ENCODE peak calls at places on chromosomes 3 and 15, in four cellular contexts. F is SK-N-SH, A is MM.1S, P is hepatocyte. X is an unnamed sample. For H3K9me2, the result is how much of the 10 kb centered on the place peaks cover.

GRCh38 chr3:67923796-67924195 is 269.4 kb upstream of the SUCLG2 start:
- DNase-seq in F (no peak), A (no peak), P (no peak), X (no peak)

GRCh38 chr15:92637621-92638020 is 18.0 kb downstream of the FAM174B start:
- DNase-seq in F (no peak), A (peak), P (no peak), X (no peak)

GRCh38 chr15:100125627-100126231 is 216.0 kb downstream of the ADAMTS17 start:
- DNase-seq in F (no peak), A (no peak), P (no peak), X (no peak)

GRCh38 chr3:194573680-194574437 is 59.4 kb downstream of the TMEM44 start:
- DNase-seq in F (peak), A (peak), P (peak), X (peak)

GRCh38 chr15:68843425-68844311 is 23.0 kb upstream of the ANP32A start:
- DNase-seq in F (peak), A (peak), P (peak), X (peak)

GRCh38 chr3:134061401-134061800 is 31.7 kb upstream of the SLCO2A1 start:
- DNase-seq in F (no peak), A (no peak), P (no peak), X (no peak)

GRCh38 chr3:195070321-195070720 is 200.6 kb downstream of the XXYLT1 start:
- DNase-seq in F (no peak), A (no peak), P (peak), X (no peak)

GRCh38 chr3:74531491-74531890 is 83.0 kb downstream of the CNTN3 start:
- DNase-seq in F (no peak), A (no peak), P (peak), X (no peak)

GRCh38 chr3:9721015-9721697 is 10.4 kb upstream of the BRPF1 start:
- DNase-seq in F (no peak), A (no peak), P (no peak), X (no peak)

GRCh38 chr3:41164776-41165175 is 34.5 kb upstream of the CTNNB1 start:
- DNase-seq in F (no peak), A (no peak), P (no peak), X (no peak)
- H3K9me2 ChIP-seq in F (under half), A (under half), P (under half), X (under half)

GRCh38 chr3:169812124-169812843 is 386 bp upstream of the LRRIQ4 start:
- DNase-seq in F (peak), A (peak), P (peak), X (peak)

GRCh38 chr3:169815590-169816150 is 3.0 kb upstream of the LRRC34 start:
- DNase-seq in F (no peak), A (no peak), P (no peak), X (peak)

GRCh38 chr3:169812844-169813677 is at the start of the genes LRRC34 and LRRIQ4:
- DNase-seq in F (peak), A (peak), P (peak), X (peak)

GRCh38 chr3:169811606-169812123 is 1.0 kb upstream of the LRRIQ4 start:
- DNase-seq in F (no peak), A (no peak), P (peak), X (peak)

DNA sequence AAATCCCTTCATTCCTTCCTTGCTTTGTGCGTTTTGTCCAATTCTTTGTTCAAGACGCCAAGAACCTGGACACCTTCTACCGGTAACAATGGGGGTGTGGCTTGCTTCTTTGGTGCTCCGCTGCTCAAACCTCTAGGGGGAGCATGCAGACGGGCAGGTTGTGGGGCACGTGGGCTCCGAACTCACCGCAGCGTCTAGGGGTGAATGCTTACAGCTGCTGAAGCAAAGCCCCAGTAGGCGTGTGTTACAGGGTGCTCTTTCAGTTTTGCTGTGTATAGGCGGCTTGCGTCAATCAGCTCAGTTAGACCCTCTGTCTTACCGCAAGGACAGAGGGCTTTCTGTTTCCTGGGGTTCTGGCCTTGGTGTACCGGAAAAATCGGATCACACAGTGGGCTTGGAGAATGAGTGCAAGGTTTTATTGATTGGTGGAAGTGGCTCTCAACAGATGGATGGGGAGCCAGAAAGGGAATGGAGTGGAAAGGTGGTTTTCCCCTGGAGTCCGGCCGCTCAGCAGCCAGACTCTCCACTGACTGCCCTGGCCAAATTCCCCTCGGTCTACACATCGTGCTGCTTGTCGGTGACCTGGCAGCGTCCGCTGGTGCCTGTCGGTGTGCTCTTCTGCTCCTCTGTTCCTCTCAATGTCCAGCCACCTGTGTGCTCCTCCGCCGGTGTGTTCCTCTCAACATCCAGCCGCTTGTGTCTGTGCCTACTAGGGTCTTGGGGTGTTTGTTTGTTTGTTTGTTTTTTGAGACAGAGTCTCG is 1.2 kb upstream of the LRRC34 start:
- DNase-seq in F (no peak), A (peak), P (peak), X (peak)
- H2AFZ ChIP-seq in F (no peak), A (peak), P (no peak), X (peak)

GRCh38 chr3:12300137-12300536 is 11.3 kb downstream of the PPARG start:
- DNase-seq in F (no peak), A (no peak), P (no peak), X (no peak)

GRCh38 chr3:12299026-12299425 is 10.2 kb downstream of the PPARG start:
- DNase-seq in F (no peak), A (no peak), P (no peak), X (no peak)

GRCh38 chr3:12296511-12296910 is 7.6 kb downstream of the PPARG start:
- DNase-seq in F (no peak), A (no peak), P (no peak), X (no peak)

GRCh38 chr3:12292770-12293169 is 3.9 kb downstream of the PPARG start:
- DNase-seq in F (no peak), A (no peak), P (no peak), X (no peak)

DNA sequence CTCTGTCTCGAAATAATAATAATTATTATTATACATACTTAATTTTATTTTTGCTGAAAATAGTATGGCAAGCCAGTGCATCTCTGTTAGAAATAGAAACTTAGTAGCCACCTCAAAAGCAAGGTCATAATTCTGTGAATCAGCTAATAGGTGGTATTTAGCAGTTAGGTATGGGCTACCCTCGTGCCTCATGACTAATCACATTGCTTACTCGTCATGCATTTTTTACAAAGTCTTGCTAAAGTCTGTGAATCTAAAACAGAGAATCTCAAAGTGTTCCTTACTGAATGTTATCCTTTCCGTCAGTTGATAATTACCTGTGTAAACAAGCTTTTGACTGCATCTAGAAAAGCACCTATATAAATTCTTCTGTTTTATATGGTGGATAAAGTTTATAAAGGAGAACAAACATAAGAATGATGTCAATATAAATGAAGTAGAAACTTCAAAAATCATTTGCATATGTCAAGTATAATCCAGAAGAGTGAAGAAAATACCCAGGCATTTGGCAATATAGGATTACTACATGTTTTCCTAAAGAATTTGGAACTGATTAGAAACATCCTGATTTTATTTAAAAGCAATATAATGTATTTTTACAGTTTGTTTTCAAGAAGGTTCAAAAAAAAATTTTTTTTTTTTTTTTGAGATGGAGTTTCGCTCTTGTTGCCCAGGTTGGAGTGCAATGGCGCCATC is 6.2 kb downstream of the PPARG start:
- DNase-seq in F (no peak), A (no peak), P (peak), X (no peak)
- TF ChIP-seq EZH2phosphoT487 in F (no peak), A (no peak), P (no peak), X (no peak)

GRCh38 chr3:41162541-41162940 is 36.8 kb upstream of the CTNNB1 start:
- DNase-seq in F (no peak), A (no peak), P (no peak), X (no peak)

GRCh38 chr3:41159581-41160189 is 39.6 kb upstream of the CTNNB1 start:
- DNase-seq in F (no peak), A (no peak), P (peak), X (no peak)

GRCh38 chr3:41163399-41163798 is 35.9 kb upstream of the CTNNB1 start:
- DNase-seq in F (no peak), A (no peak), P (peak), X (no peak)

GRCh38 chr3:41158947-41159346 is 40.4 kb upstream of the CTNNB1 start:
- DNase-seq in F (no peak), A (no peak), P (peak), X (no peak)

DNA sequence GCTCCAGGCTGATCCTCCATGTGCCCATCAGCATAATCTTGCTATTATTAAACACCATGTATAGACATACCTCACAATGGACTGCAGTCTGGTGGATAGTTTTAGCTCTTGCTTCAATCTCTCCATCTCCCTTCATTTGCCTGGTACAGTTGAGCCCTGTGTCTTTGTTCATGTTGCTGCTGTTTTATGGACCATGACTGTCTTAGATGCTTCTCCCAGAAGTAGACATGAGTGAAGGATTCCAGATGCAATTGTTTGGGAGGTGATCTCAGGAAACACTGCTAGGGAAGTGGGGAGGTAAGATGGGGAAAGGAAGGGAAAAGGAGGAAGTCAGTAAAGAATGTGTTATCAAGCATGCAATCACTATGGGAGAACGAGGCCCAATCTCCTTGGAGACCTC is 36.3 kb upstream of the CTNNB1 start:
- DNase-seq in F (no peak), A (no peak), P (no peak), X (no peak)
- H3K9me2 ChIP-seq in F (under half), A (under half), P (under half), X (under half)

GRCh38 chr3:187773963-187774789 is 28.9 kb upstream of the BCL6 start:
- DNase-seq in F (no peak), A (no peak), P (no peak), X (peak)
- H2AFZ ChIP-seq in F (peak), A (no peak), P (no peak), X (peak)

X was measured in OCI-LY7.